ENCODE peak calls at places on chromosomes 16 and 17, in ten cellular contexts. N is DND-41, W is endodermal cell, F is IMR-90, Y is MM.1S, U is GM23248, T is HCT116, E is neural progenitor cell, M is colonic mucosa, Q is neuronal stem cell. S is an unnamed sample.

GRCh38 chr16:19348125-19348524 is 62.6 kb downstream of the CLEC19A start:
- DNase-seq in N (no peak), Y (no peak), F (no peak), E (no peak), M (no peak), T (no peak), W (no peak), Q (no peak), U (no peak), S (no peak)

GRCh38 chr17:1714980-1715802 is 5.0 kb upstream of the TLCD2 start:
- DNase-seq in U (peak; percentile 96), W (peak; percentile 94), Y (no peak), T (peak; percentile 45), E (peak; percentile 64), M (peak; percentile 87), Q (no peak), N (peak; percentile 20), F (peak; percentile 88), S (no peak)

GRCh38 chr17:65865715-65866425 is 304.4 kb upstream of the AXIN2 start:
- DNase-seq in N (no peak), M (no peak), T (no peak), Y (no peak), F (no peak), U (no peak), W (no peak), Q (no peak), E (no peak), S (no peak)

GRCh38 chr17:41792835-41793748 is 6.6 kb upstream of the JUP start:
- DNase-seq in W (peak; percentile 89), Y (no peak), T (peak; percentile 79), F (peak; percentile 60), N (peak; percentile 17), U (peak; percentile 57), E (peak; percentile 31), Q (no peak), M (peak; percentile 86), S (no peak)

GRCh38 chr17:80449930-80450576 is 26.4 kb downstream of the NPTX1 start:
- DNase-seq in Q (no peak), E (no peak), U (no peak), M (no peak), N (no peak), W (no peak), T (no peak), F (peak; percentile 75), Y (no peak), S (no peak)

GRCh38 chr17:69565447-69565846 is 150.9 kb downstream of the MAP2K6 start:
- DNase-seq in W (no peak), Q (no peak), U (no peak), Y (no peak), T (no peak), E (no peak), N (no peak), F (no peak), M (no peak), S (no peak)

GRCh38 chr16:19861811-19862327 is 22.8 kb downstream of the GPRC5B start:
- DNase-seq in W (peak; percentile 82), T (no peak), F (no peak), E (peak; percentile 91), M (no peak), Y (no peak), N (no peak), Q (no peak), U (no peak), S (no peak)

GRCh38 chr17:802481-802880 is 20.3 kb downstream of the MRM3 start:
- DNase-seq in W (no peak), F (no peak), U (no peak), M (no peak), Y (no peak), T (no peak), Q (no peak), E (no peak), N (no peak), S (no peak)

GRCh38 chr17:49618112-49618611 is 42.5 kb downstream of the NXPH3 start:
- DNase-seq in F (peak; percentile 77), N (no peak), U (peak; percentile 47), Q (no peak), Y (no peak), W (no peak), M (no peak), E (no peak), T (no peak), S (no peak)

GRCh38 chr17:3982541-3983017 is 18.3 kb upstream of the ATP2A3 start:
- DNase-seq in E (no peak), Q (no peak), Y (no peak), N (no peak), T (no peak), M (no peak), F (no peak), W (no peak), U (no peak), S (no peak)

GRCh38 chr16:89358030-89359005 is 132.0 kb downstream of the ANKRD11 start:
- DNase-seq in Y (no peak), W (no peak), M (no peak), Q (no peak), N (peak; percentile 83), U (no peak), T (no peak), E (no peak), F (no peak), S (no peak)

GRCh38 chr17:82810644-82811430 is 29.0 kb downstream of the ZNF750 start:
- DNase-seq in Y (no peak), M (no peak), W (no peak), T (no peak), F (no peak), Q (no peak), N (no peak), U (no peak), E (no peak), S (no peak)

GRCh38 chr16:56332464-56333079 is 92.8 kb downstream of the AMFR start:
- DNase-seq in W (peak; percentile 96), M (peak; percentile 62), Y (peak; percentile 39), N (no peak), U (peak; percentile 87), F (peak; percentile 45), E (peak; percentile 58), T (peak; percentile 65), Q (no peak), S (peak; percentile 53)

DNA sequence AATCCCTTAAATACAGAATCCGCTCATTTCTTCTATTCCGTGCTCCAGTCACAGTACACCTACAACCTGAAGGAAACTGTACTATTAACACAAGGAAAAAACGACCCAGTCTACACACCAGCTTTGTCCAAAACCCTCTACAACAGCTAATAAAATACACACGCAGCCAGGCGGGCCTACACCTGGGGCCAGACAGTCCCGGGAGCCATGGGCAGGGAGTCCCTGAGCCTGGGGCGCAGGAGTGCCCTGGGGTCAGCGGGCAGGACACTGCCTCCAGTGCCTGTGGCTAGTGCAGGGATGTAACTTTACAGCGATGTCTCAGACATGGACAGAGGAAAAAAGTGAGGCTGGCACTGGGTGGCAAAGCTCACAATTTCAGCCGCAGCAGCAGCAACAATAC is 28.5 kb downstream of the GNPTG start:
- DNase-seq in F (no peak), Q (no peak), W (peak; percentile 60), T (no peak), E (peak; percentile 27), M (no peak), Y (no peak), N (no peak), U (no peak), S (peak; percentile 36)
- H3K9ac ChIP-seq in F (no peak overlapping the region), Q (no peak overlapping the region), W (no peak overlapping the region), T (peak overlapping the region; percentile 100), E (no peak overlapping the region), M (no peak overlapping the region), Y (no peak overlapping the region), N (no peak overlapping the region), U (no peak overlapping the region), S (no peak overlapping the region)

GRCh38 chr16:352547-353403 is at the start of gene AXIN1:
- DNase-seq in M (peak; percentile 100), Y (peak; percentile 98), W (peak; percentile 100), T (peak; percentile 81), Q (peak; percentile 100), F (peak; percentile 85), E (peak; percentile 100), U (peak; percentile 94), N (peak; percentile 96), S (peak; percentile 100)

GRCh38 chr16:347203-347602 is 5.3 kb downstream of the AXIN1 start:
- DNase-seq in F (no peak), T (no peak), M (no peak), Q (no peak), N (no peak), U (no peak), W (no peak), E (no peak), Y (no peak), S (no peak)

GRCh38 chr16:351804-352520 is 561 bp downstream of the AXIN1 start:
- DNase-seq in F (no peak), M (peak; percentile 61), W (no peak), U (peak; percentile 61), Y (peak; percentile 14), N (no peak), E (peak; percentile 61), Q (no peak), T (no peak), S (peak; percentile 67)

GRCh38 chr16:349211-349610 is 3.3 kb downstream of the AXIN1 start:
- DNase-seq in N (no peak), M (no peak), U (no peak), T (no peak), F (no peak), E (peak; percentile 0), Q (no peak), W (no peak), Y (no peak), S (no peak)

GRCh38 chr16:350203-350602 is 2.3 kb downstream of the AXIN1 start:
- DNase-seq in Q (no peak), Y (no peak), E (no peak), W (no peak), M (no peak), N (no peak), F (no peak), T (no peak), U (no peak), S (no peak)
- H3K4me1 ChIP-seq in Q (no peaks in the 10 kb centered on the region), Y (no peaks in the 10 kb centered on the region), E (peaks cover 3% of the 10 kb centered on the region), W (no peaks in the 10 kb centered on the region), M (peaks cover 8% of the 10 kb centered on the region), N (peaks cover 30% of the 10 kb centered on the region), F (peaks cover 11% of the 10 kb centered on the region), T (peaks cover 2% of the 10 kb centered on the region), U (peaks cover 8% of the 10 kb centered on the region), S (peaks cover 33% of the 10 kb centered on the region)

GRCh38 chr17:11240841-11241610 is at the start of gene SHISA6:
- DNase-seq in F (no peak), W (peak; percentile 86), M (no peak), Q (peak; percentile 46), Y (no peak), U (no peak), E (peak; percentile 80), T (no peak), N (no peak), S (no peak)
- H3K4me3 ChIP-seq in F (no peak within 1 kb of the TSS), W (peak within 1 kb of the TSS; percentile 76), M (peak within 1 kb of the TSS; percentile 20), Q (peak within 1 kb of the TSS; percentile 83), Y (no peak within 1 kb of the TSS), U (no peak within 1 kb of the TSS), E (peak within 1 kb of the TSS; percentile 63), T (no peak within 1 kb of the TSS), N (no peak within 1 kb of the TSS), S (no peak within 1 kb of the TSS)

DNA sequence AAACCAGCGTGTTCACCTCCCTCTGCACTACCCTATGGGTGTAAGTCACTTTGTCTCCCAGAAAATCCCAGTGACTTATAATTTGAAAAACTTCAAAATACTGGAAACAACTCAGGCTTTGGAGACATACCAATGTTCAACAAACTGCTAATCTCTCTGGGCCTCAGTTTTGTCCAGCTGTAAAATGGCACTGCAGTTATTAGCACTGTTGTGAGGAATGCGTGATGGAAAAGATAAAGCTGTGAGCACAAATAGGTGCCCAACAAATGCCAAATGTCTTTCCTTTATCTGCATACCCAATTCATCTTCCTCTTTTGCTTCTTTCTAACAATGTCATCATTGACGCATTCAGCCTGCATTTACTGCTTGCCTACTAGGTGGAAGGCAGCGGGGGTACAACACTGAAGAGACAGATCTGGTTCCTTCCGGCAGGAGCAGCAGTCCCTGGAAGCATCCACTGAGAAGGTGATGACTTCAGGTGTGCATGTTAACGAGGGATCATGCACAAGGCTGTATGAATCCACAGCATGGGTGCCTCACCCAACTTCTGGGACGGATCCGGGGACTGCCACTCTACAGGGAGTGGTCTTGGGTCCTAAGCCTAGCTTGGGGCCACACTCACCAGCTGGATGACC is 63.4 kb downstream of the CYTH1 start:
- DNase-seq in T (no peak), E (no peak), F (no peak), M (no peak), W (no peak), N (no peak), U (no peak), Y (no peak), Q (no peak), S (no peak)
- H3K9ac ChIP-seq in T (no peak overlapping the region), E (no peak overlapping the region), F (no peak overlapping the region), M (no peak overlapping the region), W (no peak overlapping the region), N (no peak overlapping the region), U (no peak overlapping the region), Y (peak overlapping the region; percentile 83), Q (no peak overlapping the region), S (no peak overlapping the region)

S was measured in Karpas-422.